ENCODE peak calls at places on chromosome 10, in six cellular contexts. One of them, this sample, is unnamed.

GRCh38 chr10:11757820-11758463 is 15.8 kb downstream of the ECHDC3 start:
- DNase-seq in left ventricle myocardium inferior: peak
- DNase-seq in activated naive CD8-positive, alpha-beta T cell treated with anti-CD3 and anti-CD28 coated beads, Interleukin-2, amount 50 U/mL, for 24 hours: peak
- DNase-seq in transverse colon: peak
- DNase-seq in iPS-NIHi11: peak
- DNase-seq in activated CD4-positive, CD25-positive, alpha-beta regulatory T cell: peak
- DNase-seq in this sample: peak

GRCh38 chr10:125037145-125037544 is 95.2 kb downstream of the ZRANB1 start:
- DNase-seq in left ventricle myocardium inferior: no peak
- DNase-seq in activated naive CD8-positive, alpha-beta T cell treated with anti-CD3 and anti-CD28 coated beads, Interleukin-2, amount 50 U/mL, for 24 hours: no peak
- DNase-seq in transverse colon: peak
- DNase-seq in iPS-NIHi11: peak
- DNase-seq in activated CD4-positive, CD25-positive, alpha-beta regulatory T cell: no peak
- DNase-seq in this sample: peak

GRCh38 chr10:97708976-97709745 is 4.4 kb upstream of the MARVELD1 start:
- DNase-seq in left ventricle myocardium inferior: peak
- DNase-seq in activated naive CD8-positive, alpha-beta T cell treated with anti-CD3 and anti-CD28 coated beads, Interleukin-2, amount 50 U/mL, for 24 hours: peak
- DNase-seq in transverse colon: peak
- DNase-seq in iPS-NIHi11: peak
- DNase-seq in activated CD4-positive, CD25-positive, alpha-beta regulatory T cell: no peak
- DNase-seq in this sample: peak

GRCh38 chr10:60380781-60381180 is 8.9 kb downstream of the ANK3 start:
- DNase-seq in left ventricle myocardium inferior: no peak
- DNase-seq in activated naive CD8-positive, alpha-beta T cell treated with anti-CD3 and anti-CD28 coated beads, Interleukin-2, amount 50 U/mL, for 24 hours: no peak
- DNase-seq in transverse colon: no peak
- DNase-seq in iPS-NIHi11: no peak
- DNase-seq in activated CD4-positive, CD25-positive, alpha-beta regulatory T cell: no peak
- DNase-seq in this sample: no peak

GRCh38 chr10:93030409-93030808 is 30.2 kb upstream of the CYP26C1 start:
- DNase-seq in left ventricle myocardium inferior: no peak
- DNase-seq in activated naive CD8-positive, alpha-beta T cell treated with anti-CD3 and anti-CD28 coated beads, Interleukin-2, amount 50 U/mL, for 24 hours: no peak
- DNase-seq in transverse colon: no peak
- DNase-seq in iPS-NIHi11: peak
- DNase-seq in activated CD4-positive, CD25-positive, alpha-beta regulatory T cell: no peak
- DNase-seq in this sample: no peak

GRCh38 chr10:100993986-100994708 is 5.5 kb upstream of the LZTS2 start:
- DNase-seq in left ventricle myocardium inferior: no peak
- DNase-seq in activated naive CD8-positive, alpha-beta T cell treated with anti-CD3 and anti-CD28 coated beads, Interleukin-2, amount 50 U/mL, for 24 hours: no peak
- DNase-seq in transverse colon: no peak
- DNase-seq in iPS-NIHi11: no peak
- DNase-seq in activated CD4-positive, CD25-positive, alpha-beta regulatory T cell: no peak
- DNase-seq in this sample: no peak

GRCh38 chr10:11036424-11037011 is 18.8 kb downstream of the CELF2 start:
- DNase-seq in left ventricle myocardium inferior: no peak
- DNase-seq in activated naive CD8-positive, alpha-beta T cell treated with anti-CD3 and anti-CD28 coated beads, Interleukin-2, amount 50 U/mL, for 24 hours: no peak
- DNase-seq in transverse colon: peak
- DNase-seq in iPS-NIHi11: peak
- DNase-seq in activated CD4-positive, CD25-positive, alpha-beta regulatory T cell: no peak
- DNase-seq in this sample: no peak

GRCh38 chr10:131727612-131728011 is 173.2 kb upstream of the PPP2R2D start:
- DNase-seq in left ventricle myocardium inferior: no peak
- DNase-seq in activated naive CD8-positive, alpha-beta T cell treated with anti-CD3 and anti-CD28 coated beads, Interleukin-2, amount 50 U/mL, for 24 hours: no peak
- DNase-seq in transverse colon: no peak
- DNase-seq in iPS-NIHi11: peak
- DNase-seq in activated CD4-positive, CD25-positive, alpha-beta regulatory T cell: no peak
- DNase-seq in this sample: peak

GRCh38 chr10:113023017-113023416 is 73.0 kb downstream of the TCF7L2 start:
- DNase-seq in left ventricle myocardium inferior: no peak
- DNase-seq in activated naive CD8-positive, alpha-beta T cell treated with anti-CD3 and anti-CD28 coated beads, Interleukin-2, amount 50 U/mL, for 24 hours: no peak
- DNase-seq in transverse colon: no peak
- DNase-seq in iPS-NIHi11: no peak
- DNase-seq in activated CD4-positive, CD25-positive, alpha-beta regulatory T cell: no peak
- DNase-seq in this sample: no peak

GRCh38 chr10:70198696-70199466 is 28.6 kb upstream of the SAR1A start:
- DNase-seq in left ventricle myocardium inferior: no peak
- DNase-seq in activated naive CD8-positive, alpha-beta T cell treated with anti-CD3 and anti-CD28 coated beads, Interleukin-2, amount 50 U/mL, for 24 hours: no peak
- DNase-seq in transverse colon: no peak
- DNase-seq in iPS-NIHi11: peak
- DNase-seq in activated CD4-positive, CD25-positive, alpha-beta regulatory T cell: no peak
- DNase-seq in this sample: no peak

GRCh38 chr10:3774018-3774813 is 10.8 kb downstream of the KLF6 start:
- DNase-seq in left ventricle myocardium inferior: no peak
- DNase-seq in activated naive CD8-positive, alpha-beta T cell treated with anti-CD3 and anti-CD28 coated beads, Interleukin-2, amount 50 U/mL, for 24 hours: no peak
- DNase-seq in transverse colon: no peak
- DNase-seq in iPS-NIHi11: no peak
- DNase-seq in activated CD4-positive, CD25-positive, alpha-beta regulatory T cell: no peak
- DNase-seq in this sample: no peak

GRCh38 chr10:107859065-107859464 is 694.6 kb upstream of the SORCS1 start:
- DNase-seq in left ventricle myocardium inferior: no peak
- DNase-seq in activated naive CD8-positive, alpha-beta T cell treated with anti-CD3 and anti-CD28 coated beads, Interleukin-2, amount 50 U/mL, for 24 hours: no peak
- DNase-seq in transverse colon: no peak
- DNase-seq in iPS-NIHi11: no peak
- DNase-seq in activated CD4-positive, CD25-positive, alpha-beta regulatory T cell: no peak
- DNase-seq in this sample: no peak

GRCh38 chr10:3090914-3091313 is 23.6 kb downstream of the PFKP start:
- DNase-seq in left ventricle myocardium inferior: peak
- DNase-seq in activated naive CD8-positive, alpha-beta T cell treated with anti-CD3 and anti-CD28 coated beads, Interleukin-2, amount 50 U/mL, for 24 hours: no peak
- DNase-seq in transverse colon: peak
- DNase-seq in iPS-NIHi11: peak
- DNase-seq in activated CD4-positive, CD25-positive, alpha-beta regulatory T cell: no peak
- DNase-seq in this sample: no peak

GRCh38 chr10:43204394-43204942 is 62.4 kb downstream of the RASGEF1A start:
- DNase-seq in left ventricle myocardium inferior: no peak
- DNase-seq in activated naive CD8-positive, alpha-beta T cell treated with anti-CD3 and anti-CD28 coated beads, Interleukin-2, amount 50 U/mL, for 24 hours: no peak
- DNase-seq in transverse colon: no peak
- DNase-seq in iPS-NIHi11: no peak
- DNase-seq in activated CD4-positive, CD25-positive, alpha-beta regulatory T cell: no peak
- DNase-seq in this sample: peak

GRCh38 chr10:112793197-112793921 is 156.7 kb upstream of the TCF7L2 start:
- DNase-seq in left ventricle myocardium inferior: no peak
- DNase-seq in activated naive CD8-positive, alpha-beta T cell treated with anti-CD3 and anti-CD28 coated beads, Interleukin-2, amount 50 U/mL, for 24 hours: no peak
- DNase-seq in transverse colon: peak
- DNase-seq in iPS-NIHi11: no peak
- DNase-seq in activated CD4-positive, CD25-positive, alpha-beta regulatory T cell: no peak
- DNase-seq in this sample: no peak

GRCh38 chr10:80136134-80136571 is 3.6 kb downstream of the PLAC9 start:
- DNase-seq in left ventricle myocardium inferior: peak
- DNase-seq in activated naive CD8-positive, alpha-beta T cell treated with anti-CD3 and anti-CD28 coated beads, Interleukin-2, amount 50 U/mL, for 24 hours: no peak
- DNase-seq in transverse colon: no peak
- DNase-seq in iPS-NIHi11: no peak
- DNase-seq in activated CD4-positive, CD25-positive, alpha-beta regulatory T cell: no peak
- DNase-seq in this sample: peak

GRCh38 chr10:46544989-46545791 is 11.3 kb downstream of the GPRIN2 start:
- DNase-seq in left ventricle myocardium inferior: peak
- DNase-seq in activated naive CD8-positive, alpha-beta T cell treated with anti-CD3 and anti-CD28 coated beads, Interleukin-2, amount 50 U/mL, for 24 hours: no peak
- DNase-seq in transverse colon: peak
- DNase-seq in iPS-NIHi11: peak
- DNase-seq in activated CD4-positive, CD25-positive, alpha-beta regulatory T cell: no peak
- DNase-seq in this sample: peak

GRCh38 chr10:978826-979421 is 9.3 kb upstream of the GTPBP4 start:
- DNase-seq in left ventricle myocardium inferior: no peak
- DNase-seq in activated naive CD8-positive, alpha-beta T cell treated with anti-CD3 and anti-CD28 coated beads, Interleukin-2, amount 50 U/mL, for 24 hours: no peak
- DNase-seq in transverse colon: no peak
- DNase-seq in iPS-NIHi11: no peak
- DNase-seq in activated CD4-positive, CD25-positive, alpha-beta regulatory T cell: no peak
- DNase-seq in this sample: no peak

GRCh38 chr10:35552622-35553342 is 52.4 kb upstream of the GJD4 start:
- DNase-seq in left ventricle myocardium inferior: no peak
- DNase-seq in activated naive CD8-positive, alpha-beta T cell treated with anti-CD3 and anti-CD28 coated beads, Interleukin-2, amount 50 U/mL, for 24 hours: no peak
- DNase-seq in transverse colon: no peak
- DNase-seq in iPS-NIHi11: no peak
- DNase-seq in activated CD4-positive, CD25-positive, alpha-beta regulatory T cell: no peak
- DNase-seq in this sample: no peak

GRCh38 chr10:3077506-3077905 is 10.2 kb downstream of the PFKP start:
- DNase-seq in left ventricle myocardium inferior: no peak
- DNase-seq in activated naive CD8-positive, alpha-beta T cell treated with anti-CD3 and anti-CD28 coated beads, Interleukin-2, amount 50 U/mL, for 24 hours: no peak
- DNase-seq in transverse colon: no peak
- DNase-seq in iPS-NIHi11: no peak
- DNase-seq in activated CD4-positive, CD25-positive, alpha-beta regulatory T cell: no peak
- DNase-seq in this sample: no peak

GRCh38 chr10:123535386-123535785 is 130.8 kb upstream of the GPR26 start:
- DNase-seq in left ventricle myocardium inferior: no peak
- DNase-seq in activated naive CD8-positive, alpha-beta T cell treated with anti-CD3 and anti-CD28 coated beads, Interleukin-2, amount 50 U/mL, for 24 hours: no peak
- DNase-seq in transverse colon: no peak
- DNase-seq in iPS-NIHi11: no peak
- DNase-seq in activated CD4-positive, CD25-positive, alpha-beta regulatory T cell: no peak
- DNase-seq in this sample: no peak

GRCh38 chr10:3652886-3653285 is 132.1 kb downstream of the KLF6 start:
- DNase-seq in left ventricle myocardium inferior: no peak
- DNase-seq in activated naive CD8-positive, alpha-beta T cell treated with anti-CD3 and anti-CD28 coated beads, Interleukin-2, amount 50 U/mL, for 24 hours: no peak
- DNase-seq in transverse colon: no peak
- DNase-seq in iPS-NIHi11: no peak
- DNase-seq in activated CD4-positive, CD25-positive, alpha-beta regulatory T cell: no peak
- DNase-seq in this sample: no peak

GRCh38 chr10:79052311-79053080 is 16.3 kb upstream of the ZMIZ1 start:
- DNase-seq in left ventricle myocardium inferior: peak
- DNase-seq in activated naive CD8-positive, alpha-beta T cell treated with anti-CD3 and anti-CD28 coated beads, Interleukin-2, amount 50 U/mL, for 24 hours: no peak
- DNase-seq in transverse colon: no peak
- DNase-seq in iPS-NIHi11: peak
- DNase-seq in activated CD4-positive, CD25-positive, alpha-beta regulatory T cell: no peak
- DNase-seq in this sample: peak

GRCh38 chr10:86699541-86699940 is 31.2 kb downstream of the LDB3 start:
- DNase-seq in left ventricle myocardium inferior: no peak
- DNase-seq in activated naive CD8-positive, alpha-beta T cell treated with anti-CD3 and anti-CD28 coated beads, Interleukin-2, amount 50 U/mL, for 24 hours: no peak
- DNase-seq in transverse colon: no peak
- DNase-seq in iPS-NIHi11: no peak
- DNase-seq in activated CD4-positive, CD25-positive, alpha-beta regulatory T cell: no peak
- DNase-seq in this sample: no peak

GRCh38 chr10:7189909-7190308 is 220.9 kb downstream of the SFMBT2 start:
- DNase-seq in left ventricle myocardium inferior: no peak
- DNase-seq in activated naive CD8-positive, alpha-beta T cell treated with anti-CD3 and anti-CD28 coated beads, Interleukin-2, amount 50 U/mL, for 24 hours: no peak
- DNase-seq in transverse colon: no peak
- DNase-seq in iPS-NIHi11: no peak
- DNase-seq in activated CD4-positive, CD25-positive, alpha-beta regulatory T cell: no peak
- DNase-seq in this sample: no peak

GRCh38 chr10:10869592-10869991 is 148.1 kb upstream of the CELF2 start:
- DNase-seq in left ventricle myocardium inferior: no peak
- DNase-seq in activated naive CD8-positive, alpha-beta T cell treated with anti-CD3 and anti-CD28 coated beads, Interleukin-2, amount 50 U/mL, for 24 hours: no peak
- DNase-seq in transverse colon: no peak
- DNase-seq in iPS-NIHi11: no peak
- DNase-seq in activated CD4-positive, CD25-positive, alpha-beta regulatory T cell: no peak
- DNase-seq in this sample: no peak